ENCODE peak calls at places on chromosomes 5 and 9, in four cellular contexts. B is colonic mucosa, A is COR-L47, N is T-helper 2 cell. H is an unnamed sample.

GRCh38 chr5:68033961-68034581 is 181.5 kb upstream of the PIK3R1 start:
- DNase-seq in A (no peak), B (peak), N (no peak), H (peak)

GRCh38 chr9:129402341-129402739 is 218.6 kb downstream of the C9orf50 start:
- DNase-seq in N (no peak), B (no peak), A (no peak), H (no peak)

GRCh38 chr5:131628990-131629389 is 6.0 kb downstream of the RAPGEF6 start:
- DNase-seq in B (no peak), N (no peak), A (no peak), H (peak)

GRCh38 chr5:168529361-168530234 is 493 bp downstream of the FBLL1 start:
- DNase-seq in B (no peak), N (no peak), A (no peak), H (no peak)

GRCh38 chr5:67805666-67806348 is 409.7 kb upstream of the PIK3R1 start:
- DNase-seq in B (no peak), N (no peak), A (no peak), H (no peak)

GRCh38 chr5:166031926-166032325 is 2259.5 kb upstream of the WWC1 start:
- DNase-seq in B (no peak), N (no peak), A (no peak), H (no peak)

GRCh38 chr5:136012041-136012804 is 16.6 kb upstream of the TGFBI start:
- DNase-seq in A (no peak), B (no peak), N (no peak), H (peak)

GRCh38 chr5:109859537-109859936 is 169.8 kb downstream of the MAN2A1 start:
- DNase-seq in N (no peak), B (no peak), A (no peak), H (no peak)

GRCh38 chr5:159100928-159101646 is 1.4 kb upstream of the EBF1 start:
- DNase-seq in A (no peak), N (no peak), B (no peak), H (no peak)

H was measured in A673.